ENCODE peak calls at places on chromosomes 3 and 15, in nine cellular contexts. H is stimulated activated CD4-positive, alpha-beta T cell treated with anti-CD3 and anti-CD28 coated beads, Interleukin-2, amount 100 ng/mL, for 48 hours; G is NCI-H774; J is AG10803; O is AG08395; S is stimulated activated CD8-positive, alpha-beta memory T cell treated with anti-CD3 and anti-CD28 coated beads, Interleukin-15, amount 100 ng/mL, for 24 hours; L is activated naive CD8-positive, alpha-beta T cell treated with anti-CD3 and anti-CD28 coated beads, Interleukin-2, amount 50 U/mL, for 24 hours; F is nephron progenitor cell; R is mucosa of gallbladder. W is an unnamed sample.

GRCh38 chr3:33030246-33030645 is 66.7 kb downstream of the GLB1 start:
- DNase-seq in H (no peak), G (no peak), J (no peak), O (no peak), S (no peak), L (no peak), F (no peak), R (no peak), W (no peak)

GRCh38 chr3:99999541-99999940 is 114.8 kb downstream of the FILIP1L start:
- DNase-seq in H (no peak), G (no peak), J (peak; percentile 85), O (peak; percentile 63), S (no peak), L (no peak), F (no peak), R (no peak), W (no peak)

GRCh38 chr15:28977377-28978010 is 91.7 kb downstream of the APBA2 start:
- DNase-seq in H (no peak), G (no peak), J (peak; percentile 92), O (peak; percentile 66), S (no peak), L (no peak), F (no peak), R (peak; percentile 20), W (no peak)

GRCh38 chr3:193826126-193826795 is 233.3 kb downstream of the OPA1 start:
- DNase-seq in H (no peak), G (peak; percentile 33), J (peak; percentile 61), O (peak; percentile 88), S (no peak), L (no peak), F (no peak), R (no peak), W (no peak)

GRCh38 chr3:3836845-3837244 is 37.6 kb downstream of the LRRN1 start:
- DNase-seq in H (no peak), G (no peak), J (no peak), O (no peak), S (no peak), L (no peak), F (no peak), R (no peak), W (no peak)

GRCh38 chr15:46636220-46636619 is 1001.4 kb downstream of the SQOR start:
- DNase-seq in H (no peak), G (no peak), J (no peak), O (no peak), S (no peak), L (no peak), F (no peak), R (no peak), W (no peak)

GRCh38 chr15:51907136-51907862 is 64.3 kb downstream of the LEO1 start:
- DNase-seq in H (no peak), G (peak; percentile 93), J (no peak), O (peak; percentile 32), S (no peak), L (no peak), F (no peak), R (peak; percentile 74), W (no peak)

GRCh38 chr3:33128706-33129105 is 14.9 kb downstream of the CRTAP start:
- DNase-seq in H (no peak), G (no peak), J (peak; percentile 24), O (peak; percentile 51), S (no peak), L (no peak), F (no peak), R (no peak), W (no peak)

GRCh38 chr3:11498646-11499045 is 145.1 kb downstream of the VGLL4 start:
- DNase-seq in H (no peak), G (peak; percentile 18), J (peak; percentile 54), O (no peak), S (no peak), L (no peak), F (no peak), R (peak; percentile 81), W (no peak)

GRCh38 chr3:115671761-115672455 is 48.6 kb downstream of the GAP43 start:
- DNase-seq in H (no peak), G (no peak), J (no peak), O (no peak), S (no peak), L (no peak), F (no peak), R (no peak), W (no peak)

GRCh38 chr3:187112934-187113793 is 26.1 kb downstream of the RPL39L start:
- DNase-seq in H (no peak), G (no peak), J (peak; percentile 43), O (peak; percentile 30), S (no peak), L (no peak), F (no peak), R (no peak), W (no peak)

GRCh38 chr3:186786810-186787375 is 3.5 kb downstream of the EIF4A2 start:
- DNase-seq in H (no peak), G (no peak), J (no peak), O (no peak), S (no peak), L (no peak), F (no peak), R (no peak), W (no peak)

GRCh38 chr3:124107074-124107473 is 115.2 kb upstream of the ROPN1 start:
- DNase-seq in H (no peak), G (no peak), J (peak; percentile 56), O (peak; percentile 74), S (no peak), L (no peak), F (no peak), R (no peak), W (no peak)

GRCh38 chr3:46264002-46264401 is 21.7 kb downstream of the CCR3 start:
- DNase-seq in H (no peak), G (no peak), J (no peak), O (no peak), S (no peak), L (no peak), F (no peak), R (no peak), W (no peak)